ENCODE peak calls at places on chromosomes 4 and X, in seven cellular contexts. O is HCT116, H is ovary, X is IMR-90, V is H1, Q is A549, C is tibial nerve. J is an unnamed sample.

GRCh38 chr4:104549736-104550135 is 55.0 kb upstream of the CXXC4 start:
- DNase-seq in O (no peak), H (no peak), X (no peak), V (no peak), Q (no peak), C (no peak), J (no peak)

GRCh38 chr4:95693594-95693993 is 144.8 kb upstream of the UNC5C start:
- DNase-seq in O (peak; percentile 15), H (no peak), X (peak; percentile 0), V (peak; percentile 3), Q (peak; percentile 24), C (no peak), J (no peak)

GRCh38 chr4:78566834-78567501 is 15.4 kb downstream of the ANXA3 start:
- DNase-seq in O (no peak), H (no peak), X (no peak), V (no peak), Q (no peak), C (no peak), J (no peak)

GRCh38 chrX:18906286-18906685 is 77.6 kb downstream of the PHKA2 start:
- DNase-seq in O (no peak), H (no peak), X (no peak), V (no peak), Q (no peak), C (no peak), J (no peak)

GRCh38 chr4:155809835-155810234 is 51.0 kb downstream of the GUCY1B1 start:
- DNase-seq in O (peak; percentile 85), H (no peak), X (peak; percentile 92), V (no peak), Q (peak; percentile 88), C (no peak), J (no peak)

GRCh38 chr4:79198886-79199591 is 126.8 kb downstream of the NAA11 start:
- DNase-seq in O (no peak), H (no peak), X (no peak), V (no peak), Q (no peak), C (no peak), J (no peak)

GRCh38 chr4:6565691-6566431 is 9.1 kb upstream of the MAN2B2 start:
- DNase-seq in O (no peak), H (no peak), X (no peak), V (no peak), Q (no peak), C (no peak), J (no peak)

GRCh38 chrX:153477039-153477438 is 6.7 kb upstream of the HAUS7 start:
- DNase-seq in O (no peak), H (peak; percentile 54), X (peak; percentile 59), V (no peak), Q (no peak), C (no peak), J (no peak)

GRCh38 chr4:165507381-165507780 is 128.6 kb downstream of the CPE start:
- DNase-seq in O (no peak), H (no peak), X (no peak), V (no peak), Q (no peak), C (no peak), J (no peak)

GRCh38 chrX:81202989-81203388 is 1.1 kb downstream of the SH3BGRL start:
- DNase-seq in O (no peak), H (no peak), X (no peak), V (no peak), Q (no peak), C (no peak), J (no peak)

GRCh38 chrX:154123241-154124219 is 20.5 kb upstream of the OPN1LW start:
- DNase-seq in O (no peak), H (no peak), X (no peak), V (no peak), Q (peak; percentile 32), C (no peak), J (no peak)

GRCh38 chr4:178296669-178297068 is 854.4 kb upstream of the AGA start:
- DNase-seq in O (no peak), H (no peak), X (no peak), V (no peak), Q (no peak), C (no peak), J (no peak)

GRCh38 chr4:101515566-101515965 is 168.2 kb upstream of the PPP3CA start:
- DNase-seq in O (no peak), H (no peak), X (no peak), V (no peak), Q (no peak), C (no peak), J (no peak)

GRCh38 chr4:155497306-155497705 is 120.5 kb upstream of the MAP9 start:
- DNase-seq in O (no peak), H (no peak), X (no peak), V (no peak), Q (no peak), C (no peak), J (no peak)

GRCh38 chrX:135974279-135974856 is 580 bp upstream of the MMGT1 start:
- DNase-seq in O (peak; percentile 36), H (peak; percentile 86), X (peak; percentile 52), V (no peak), Q (peak; percentile 73), C (peak; percentile 61), J (peak; percentile 51)

GRCh38 chr4:138310991-138311390 is 68.8 kb upstream of the SLC7A11 start:
- DNase-seq in O (no peak), H (no peak), X (peak; percentile 62), V (no peak), Q (no peak), C (no peak), J (no peak)

GRCh38 chr4:112448211-112448745 is 67.7 kb downstream of the NEUROG2 start:
- DNase-seq in O (no peak), H (no peak), X (peak; percentile 13), V (no peak), Q (no peak), C (no peak), J (no peak)

GRCh38 chrX:134520860-134521390 is 61.0 kb downstream of the HPRT1 start:
- DNase-seq in O (peak; percentile 51), H (no peak), X (peak; percentile 76), V (no peak), Q (peak; percentile 82), C (no peak), J (no peak)

GRCh38 chrX:74422576-74423288 is 1.4 kb downstream of the SLC16A2 start:
- DNase-seq in O (no peak), H (peak; percentile 71), X (peak; percentile 66), V (no peak), Q (no peak), C (peak; percentile 20), J (peak; percentile 88)

GRCh38 chrX:74422029-74422352 is 698 bp downstream of the SLC16A2 start:
- DNase-seq in O (no peak), H (peak; percentile 30), X (no peak), V (no peak), Q (no peak), C (no peak), J (no peak)

GRCh38 chrX:74419861-74420193 is 1.5 kb upstream of the SLC16A2 start:
- DNase-seq in O (no peak), H (no peak), X (no peak), V (no peak), Q (no peak), C (no peak), J (no peak)

GRCh38 chrX:74421181-74422028 is at the start of gene SLC16A2:
- DNase-seq in O (no peak), H (peak; percentile 80), X (peak; percentile 79), V (no peak), Q (peak; percentile 80), C (peak; percentile 52), J (peak; percentile 92)

GRCh38 chrX:74420194-74421035 is 878 bp upstream of the SLC16A2 start:
- DNase-seq in O (no peak), H (peak; percentile 81), X (peak; percentile 48), V (peak; percentile 33), Q (peak; percentile 64), C (peak; percentile 35), J (peak; percentile 91)
- H3K4me3 ChIP-seq in O (peak overlapping the region; percentile 23), H (peak overlapping the region; percentile 52), X (peak overlapping the region; percentile 58), V (peak overlapping the region; percentile 66), Q (peak overlapping the region; percentile 70), C (peak overlapping the region; percentile 63), J (peak overlapping the region; percentile 15)

GRCh38 chr4:145936142-145937020 is 2.2 kb downstream of the ZNF827 start:
- DNase-seq in O (no peak), H (peak; percentile 77), X (peak; percentile 73), V (no peak), Q (peak; percentile 72), C (no peak), J (peak; percentile 90)

GRCh38 chr4:145934434-145935047 is 4.1 kb downstream of the ZNF827 start:
- DNase-seq in O (no peak), H (no peak), X (no peak), V (no peak), Q (no peak), C (no peak), J (no peak)

GRCh38 chr4:145933134-145933533 is 5.5 kb downstream of the ZNF827 start:
- DNase-seq in O (no peak), H (no peak), X (peak; percentile 45), V (no peak), Q (no peak), C (no peak), J (no peak)

GRCh38 chr4:145937021-145937861 is 1.4 kb downstream of the ZNF827 start:
- DNase-seq in O (no peak), H (peak; percentile 80), X (peak; percentile 57), V (no peak), Q (peak; percentile 57), C (peak; percentile 22), J (peak; percentile 92)

GRCh38 chr4:145935253-145936141 is 3.1 kb downstream of the ZNF827 start:
- DNase-seq in O (no peak), H (peak; percentile 77), X (no peak), V (no peak), Q (peak; percentile 32), C (no peak), J (no peak)
- TF ChIP-seq POLR2A in O (no peak), H (no peak), X (no peak), V (peak; percentile 56), Q (no peak), C (no peak), J (no peak)

GRCh38 chrX:82528525-82528924 is 979.6 kb upstream of the POU3F4 start:
- DNase-seq in O (no peak), H (no peak), X (no peak), V (no peak), Q (no peak), C (no peak), J (no peak)
- TF ChIP-seq CTCF in O (no peak), H (no peak), X (no peak), V (no peak), Q (no peak), C (no peak), J (no peak)

DNA sequence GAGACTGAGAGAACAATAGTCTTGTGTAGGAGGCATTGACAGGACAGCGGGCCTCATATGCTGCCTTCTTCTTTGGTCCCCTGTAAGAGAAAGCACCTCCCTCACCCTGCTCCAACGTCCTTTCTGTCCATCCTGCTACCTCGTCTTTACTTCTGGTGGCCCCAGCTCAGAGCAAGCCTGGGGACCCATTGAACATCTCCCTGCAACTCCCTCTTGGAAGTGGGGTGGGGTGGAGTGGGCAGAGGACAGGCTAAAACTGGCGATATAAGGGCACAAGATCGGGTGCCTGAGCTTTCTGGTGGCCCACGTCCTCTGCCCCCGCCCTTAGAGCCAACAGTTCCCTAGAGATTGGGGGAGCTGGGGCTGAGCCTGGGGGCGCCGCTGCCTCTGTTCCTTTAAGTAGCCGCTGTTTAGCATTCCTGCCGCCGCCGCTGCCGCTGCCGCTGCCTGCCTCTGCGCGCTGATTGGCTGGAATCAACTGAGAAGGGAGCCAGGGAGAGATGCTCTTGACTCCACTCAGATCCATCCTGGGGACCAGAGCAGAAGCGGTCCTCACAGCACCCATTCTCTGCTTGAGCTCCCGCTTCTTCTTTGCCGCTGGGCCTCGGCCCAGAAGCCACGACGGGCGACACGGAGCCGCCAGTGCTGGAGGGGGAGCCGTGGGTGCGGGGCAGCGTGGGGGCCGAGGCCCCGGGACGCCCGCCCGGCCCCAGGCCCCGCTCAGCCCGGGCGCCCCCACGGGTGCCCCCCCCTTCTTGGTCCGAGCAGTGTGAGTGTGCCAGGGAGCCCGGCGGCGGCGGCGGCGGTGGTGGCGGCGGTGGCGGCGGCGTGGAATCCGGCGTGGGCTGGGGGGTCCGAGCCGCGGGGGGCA is at the start of gene DLG3:
- DNase-seq in O (no peak), H (no peak), X (peak; percentile 51), V (no peak), Q (peak; percentile 33), C (no peak), J (no peak)
- H3K4me3 ChIP-seq in O (no peak within 1 kb of the TSS), H (no peak within 1 kb of the TSS), X (peak within 1 kb of the TSS; percentile 37), V (peak within 1 kb of the TSS; percentile 3), Q (peak within 1 kb of the TSS; percentile 47), C (peak within 1 kb of the TSS; percentile 34), J (no peak within 1 kb of the TSS)

J was measured in lower leg skin.